ENCODE peak calls at places on chromosomes 7 and 10, in nine cellular contexts. W, N, E, C, M, R, I, L and J are unnamed samples.

GRCh38 chr7:128792471-128793183 is 859 bp downstream of the CCDC136 start:
- DNase-seq in W (no peak), R (no peak), I (no peak), L (no peak), M (no peak), E (peak; percentile 44), C (no peak), N (no peak), J (no peak)

GRCh38 chr10:69766161-69766910 is 35.4 kb upstream of the COL13A1 start:
- DNase-seq in W (no peak), E (peak; percentile 31), N (no peak), R (no peak), C (no peak), L (peak; percentile 65), I (no peak), M (no peak), J (no peak)

GRCh38 chr10:52226448-52226847 is 87.6 kb upstream of the DKK1 start:
- DNase-seq in N (no peak), E (no peak), L (no peak), M (no peak), I (no peak), W (no peak), C (no peak), R (no peak), J (no peak)

GRCh38 chr7:141276031-141276430 is 202.2 kb downstream of the TMEM178B start:
- DNase-seq in W (no peak), L (no peak), N (no peak), E (no peak), I (no peak), M (no peak), C (no peak), R (no peak), J (no peak)

GRCh38 chr10:95217476-95217875 is 23.4 kb downstream of the ACSM6 start:
- DNase-seq in E (no peak), M (no peak), C (no peak), W (no peak), L (no peak), N (no peak), R (no peak), I (no peak), J (no peak)

GRCh38 chr10:78567680-78568453 is 500.9 kb upstream of the ZMIZ1 start:
- DNase-seq in M (no peak), E (no peak), L (no peak), C (no peak), I (no peak), R (peak; percentile 12), N (no peak), W (no peak), J (no peak)

GRCh38 chr7:87543623-87544022 is 57.1 kb downstream of the ABCB1 start:
- DNase-seq in M (no peak), I (no peak), R (no peak), L (no peak), E (no peak), C (no peak), W (no peak), N (no peak), J (no peak)

GRCh38 chr7:27204851-27205322 is 5.0 kb upstream of the HOXA13 start:
- DNase-seq in L (no peak), I (no peak), W (no peak), R (no peak), N (no peak), E (no peak), M (no peak), C (peak; percentile 53), J (no peak)

GRCh38 chr10:104316321-104317099 is 21.8 kb downstream of the ITPRIP start:
- DNase-seq in C (no peak), N (no peak), L (no peak), E (no peak), M (no peak), I (no peak), R (no peak), W (no peak), J (no peak)

GRCh38 chr10:88281592-88282268 is 301.4 kb downstream of the RNLS start:
- DNase-seq in R (no peak), L (no peak), M (no peak), W (no peak), I (no peak), C (no peak), N (no peak), E (no peak), J (no peak)

GRCh38 chr10:69360485-69361302 is 56.0 kb downstream of the TACR2 start:
- DNase-seq in C (peak; percentile 64), M (peak; percentile 94), I (peak; percentile 72), N (no peak), E (peak; percentile 74), L (peak; percentile 71), R (peak; percentile 91), W (peak; percentile 89), J (no peak)

GRCh38 chr7:151311294-151311864 is 30.2 kb upstream of the NUB1 start:
- DNase-seq in E (no peak), R (no peak), W (peak; percentile 12), M (no peak), N (no peak), C (no peak), L (no peak), I (no peak), J (no peak)

GRCh38 chr10:103284170-103284569 is 7.2 kb downstream of the INA start:
- DNase-seq in I (no peak), C (no peak), L (no peak), W (no peak), R (no peak), M (no peak), E (no peak), N (no peak), J (no peak)

GRCh38 chr10:84996580-84996979 is 668.2 kb downstream of the CCSER2 start:
- DNase-seq in N (no peak), C (no peak), L (no peak), R (no peak), I (no peak), M (no peak), W (no peak), E (no peak), J (no peak)

GRCh38 chr10:94212876-94213595 is 149.7 kb downstream of the NOC3L start:
- DNase-seq in E (no peak), W (peak; percentile 30), C (no peak), I (no peak), L (no peak), M (no peak), N (no peak), R (no peak), J (no peak)

DNA sequence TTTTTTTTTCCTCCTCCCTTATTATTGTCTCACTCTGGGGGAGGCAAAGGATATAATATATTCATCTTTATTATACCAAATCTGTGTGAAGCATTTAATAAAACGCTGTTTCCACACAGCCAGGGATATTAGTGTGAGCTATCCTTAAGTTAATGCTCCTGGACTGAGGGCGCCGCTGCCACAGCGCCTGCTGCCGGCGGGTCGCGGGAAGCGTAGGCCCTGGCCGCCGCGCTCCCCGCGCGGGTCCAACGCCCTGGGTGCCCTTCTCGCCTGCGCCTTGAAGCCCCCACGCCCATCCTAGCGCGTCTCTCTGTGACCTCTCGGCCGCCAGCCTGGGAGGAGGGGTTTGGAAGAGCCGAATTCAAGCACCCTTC is 9.5 kb upstream of the LBX1 start:
- DNase-seq in I (no peak), L (no peak), W (no peak), M (no peak), R (no peak), N (no peak), E (no peak), C (no peak), J (no peak)
- TF ChIP-seq CTCF in I (peak; percentile 48), L (peak; percentile 53), W (peak; percentile 21), M (peak; percentile 47), R (peak; percentile 21), N (peak; percentile 61), E (peak; percentile 58), C (peak; percentile 56), J (peak; percentile 59)

DNA sequence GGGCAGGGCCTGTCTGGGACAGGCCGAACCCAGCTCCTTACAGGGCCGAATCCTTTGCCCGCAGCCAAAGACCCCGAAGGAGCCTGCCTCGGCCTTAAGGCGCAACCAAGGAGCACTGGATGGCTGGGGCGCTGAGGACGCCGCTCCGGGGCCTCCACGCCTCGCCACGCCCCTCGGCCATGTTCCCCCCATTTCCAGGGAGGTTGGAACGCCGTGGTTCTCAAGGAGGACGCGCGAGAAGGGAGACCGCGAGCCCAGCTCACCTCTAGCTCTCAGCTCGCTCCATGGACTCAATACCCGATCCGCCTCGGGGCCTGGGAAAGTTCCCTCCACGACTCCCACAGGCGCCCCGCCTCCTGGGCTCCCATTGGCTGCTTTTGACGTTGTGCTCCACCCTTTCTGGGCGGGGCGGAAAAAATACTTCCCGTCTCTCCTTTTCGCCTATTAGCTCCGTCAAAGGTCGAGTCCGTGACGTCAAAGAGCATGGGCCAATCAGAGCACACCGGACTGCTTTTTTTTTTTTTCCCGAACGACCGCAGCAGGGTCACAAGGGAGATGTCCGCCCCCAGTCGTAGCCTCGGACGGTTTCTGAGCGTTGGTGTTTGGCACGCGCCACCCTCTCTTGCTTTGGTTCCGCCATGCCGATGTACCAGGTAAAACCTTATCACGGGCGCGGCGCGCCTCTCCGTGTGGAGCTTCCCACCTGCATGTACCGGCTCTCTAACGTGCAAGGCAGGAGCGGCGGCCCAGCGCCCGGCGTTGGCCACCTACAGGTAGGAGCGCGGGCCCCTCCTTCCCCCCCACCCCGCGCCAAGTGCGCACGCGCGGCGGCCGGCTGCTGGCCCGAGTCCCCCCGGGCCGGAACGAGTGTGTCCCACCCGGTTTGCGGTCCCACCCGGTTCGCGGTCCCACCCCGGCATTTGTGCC is 305.7 kb downstream of the TYW1 start:
- DNase-seq in L (peak; percentile 98), E (peak; percentile 99), R (peak; percentile 99), N (peak; percentile 94), I (peak; percentile 98), C (peak; percentile 99), W (peak; percentile 99), M (peak; percentile 96), J (peak; percentile 98)
- TF ChIP-seq CTCF in L (peak; percentile 60), E (peak; percentile 64), R (no peak), N (no peak), I (peak; percentile 49), C (peak; percentile 71), W (no peak), M (no peak), J (no peak)

DNA sequence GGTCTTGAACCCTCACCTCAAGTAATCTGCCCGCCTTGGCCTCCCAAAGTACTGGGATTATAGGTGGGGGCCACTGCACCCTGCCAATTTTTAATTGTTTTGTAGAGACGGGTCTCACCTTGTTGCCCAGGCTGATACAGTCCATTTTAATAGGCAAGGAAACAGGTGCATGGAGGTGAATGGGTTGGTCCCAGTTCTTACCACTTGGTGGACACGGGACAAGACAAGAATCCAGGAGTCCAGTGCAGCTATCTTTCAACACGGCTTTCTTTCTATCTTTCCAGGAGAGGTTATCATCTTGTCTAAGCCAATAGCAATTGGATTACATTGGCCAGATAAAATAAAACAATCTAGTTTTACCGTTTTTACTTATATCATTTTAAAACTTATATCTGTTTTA is 23.8 kb downstream of the TCF7L2 start:
- DNase-seq in E (no peak), I (no peak), L (no peak), W (no peak), R (no peak), M (no peak), N (no peak), C (no peak), J (no peak)
- TF ChIP-seq CTCF in E (no peak), I (no peak), L (no peak), W (no peak), R (no peak), M (no peak), N (no peak), C (no peak), J (no peak)

GRCh38 chr7:99324966-99325596 is 617 bp upstream of the ARPC1A start:
- DNase-seq in N (no peak), E (no peak), W (no peak), M (no peak), R (no peak), C (no peak), L (no peak), I (no peak), J (no peak)
- TF ChIP-seq CTCF in N (no peak), E (no peak), W (no peak), M (no peak), R (no peak), C (no peak), L (no peak), I (no peak), J (no peak)